ENCODE peak calls at places on chromosome 21, in four cellular contexts. V is thoracic aorta; N is CD8-positive, alpha-beta T cell; M is CD8-positive, alpha-beta memory T cell. Y is an unnamed sample.
A peak's percentile ranks its signal among the peaks of the same experiment; 100 is the strongest.

GRCh38 chr21:33981341-33982101 is 65.9 kb upstream of the ATP5PO start:
- DNase-seq in M (no peak), V (no peak), N (no peak), Y (no peak)

GRCh38 chr21:45055861-45056260 is 18.5 kb upstream of the ADARB1 start:
- DNase-seq in N (no peak), M (no peak), V (no peak), Y (no peak)

GRCh38 chr21:45985471-45986315 is 4.1 kb downstream of the COL6A1 start:
- DNase-seq in M (no peak), V (peak; percentile 1), N (no peak), Y (no peak)

GRCh38 chr21:43739648-43740435 is 20.9 kb downstream of the PDXK start:
- DNase-seq in M (no peak), V (no peak), N (no peak), Y (no peak)

GRCh38 chr21:41786521-41786987 is 19.7 kb upstream of the RIPK4 start:
- DNase-seq in V (no peak), M (no peak), N (no peak), Y (no peak)

GRCh38 chr21:45123440-45123839 is 49.1 kb downstream of the ADARB1 start:
- DNase-seq in V (no peak), N (no peak), M (no peak), Y (peak; percentile 86)

GRCh38 chr21:20443558-20444155 is 554.6 kb upstream of the NCAM2 start:
- DNase-seq in V (no peak), N (no peak), M (no peak), Y (peak; percentile 20)

GRCh38 chr21:42125571-42126544 is 54.7 kb downstream of the UMODL1 start:
- DNase-seq in V (no peak), N (no peak), M (no peak), Y (peak; percentile 64)

GRCh38 chr21:21147374-21147745 is 149.2 kb downstream of the NCAM2 start:
- DNase-seq in M (no peak), N (no peak), V (no peak), Y (no peak)

GRCh38 chr21:16088121-16088520 is 358.3 kb downstream of the USP25 start:
- DNase-seq in N (no peak), V (no peak), M (no peak), Y (no peak)

GRCh38 chr21:35015435-35016024 is 33.6 kb downstream of the RUNX1 start:
- DNase-seq in V (no peak), N (no peak), M (no peak), Y (no peak)

GRCh38 chr21:46483300-46484295 is 24.9 kb downstream of the DIP2A start:
- DNase-seq in V (no peak), N (peak; percentile 12), M (no peak), Y (no peak)

GRCh38 chr21:39842741-39843146 is 24.5 kb upstream of the PCP4 start:
- DNase-seq in M (no peak), V (no peak), N (no peak), Y (no peak)
- H3K9me3 ChIP-seq in M (no peaks in the 10 kb centered on the region), V (no peaks in the 10 kb centered on the region), N (no peaks in the 10 kb centered on the region), Y (no peaks in the 10 kb centered on the region)

GRCh38 chr21:27653481-27653880 is 686.6 kb upstream of the ADAMTS5 start:
- DNase-seq in M (no peak), V (no peak), N (no peak), Y (no peak)
- H3K9me3 ChIP-seq in M (no peaks in the 10 kb centered on the region), V (no peaks in the 10 kb centered on the region), N (no peaks in the 10 kb centered on the region), Y (peaks cover 8% of the 10 kb centered on the region)

GRCh38 chr21:40351006-40351405 is 483.8 kb downstream of the PCP4 start:
- DNase-seq in V (no peak), M (no peak), N (no peak), Y (no peak)

GRCh38 chr21:40349591-40349990 is 482.4 kb downstream of the PCP4 start:
- DNase-seq in N (no peak), M (no peak), V (no peak), Y (no peak)

GRCh38 chr21:40356644-40357043 is 489.4 kb downstream of the PCP4 start:
- DNase-seq in V (no peak), N (no peak), M (no peak), Y (no peak)

GRCh38 chr21:40355076-40355475 is 487.8 kb downstream of the PCP4 start:
- DNase-seq in N (no peak), M (no peak), V (no peak), Y (no peak)
- H3K9me3 ChIP-seq in N (no peaks in the 10 kb centered on the region), M (no peaks in the 10 kb centered on the region), V (no peaks in the 10 kb centered on the region), Y (no peaks in the 10 kb centered on the region)

GRCh38 chr21:9837946-9838801 is 683.2 kb upstream of the TPTE start:
- DNase-seq in V (no peak), M (no peak), N (no peak), Y (no peak)

GRCh38 chr21:9839011-9839661 is 682.2 kb upstream of the TPTE start:
- DNase-seq in M (no peak), V (no peak), N (no peak), Y (no peak)
- H3K9me3 ChIP-seq in M (no peaks in the 10 kb centered on the region), V (no peaks in the 10 kb centered on the region), N (no peaks in the 10 kb centered on the region), Y (peaks cover 5% of the 10 kb centered on the region)

DNA sequence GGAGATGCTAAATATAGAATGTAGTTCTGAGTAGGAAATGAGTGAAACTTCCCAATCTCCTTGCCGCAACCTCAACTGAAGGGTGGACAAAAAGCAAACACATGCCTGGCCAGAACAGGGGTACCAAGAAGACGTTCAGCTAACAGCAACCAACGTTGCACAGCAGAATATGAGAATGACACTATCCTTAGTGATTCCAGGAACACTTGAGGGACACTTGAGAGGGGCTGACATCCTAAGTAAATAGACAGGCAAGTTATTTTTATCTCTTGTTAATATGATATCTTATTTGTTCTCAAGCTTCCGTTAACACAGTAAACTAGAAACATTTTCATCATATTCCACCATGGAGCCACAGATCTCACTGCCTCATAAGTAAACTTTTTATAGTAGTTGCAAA is 908 bp downstream of the KRTAP19-1 start:
- DNase-seq in N (no peak), M (no peak), V (no peak), Y (no peak)
- H3K9me3 ChIP-seq in N (no peaks in the 10 kb centered on the region), M (no peaks in the 10 kb centered on the region), V (no peaks in the 10 kb centered on the region), Y (no peaks in the 10 kb centered on the region)

DNA sequence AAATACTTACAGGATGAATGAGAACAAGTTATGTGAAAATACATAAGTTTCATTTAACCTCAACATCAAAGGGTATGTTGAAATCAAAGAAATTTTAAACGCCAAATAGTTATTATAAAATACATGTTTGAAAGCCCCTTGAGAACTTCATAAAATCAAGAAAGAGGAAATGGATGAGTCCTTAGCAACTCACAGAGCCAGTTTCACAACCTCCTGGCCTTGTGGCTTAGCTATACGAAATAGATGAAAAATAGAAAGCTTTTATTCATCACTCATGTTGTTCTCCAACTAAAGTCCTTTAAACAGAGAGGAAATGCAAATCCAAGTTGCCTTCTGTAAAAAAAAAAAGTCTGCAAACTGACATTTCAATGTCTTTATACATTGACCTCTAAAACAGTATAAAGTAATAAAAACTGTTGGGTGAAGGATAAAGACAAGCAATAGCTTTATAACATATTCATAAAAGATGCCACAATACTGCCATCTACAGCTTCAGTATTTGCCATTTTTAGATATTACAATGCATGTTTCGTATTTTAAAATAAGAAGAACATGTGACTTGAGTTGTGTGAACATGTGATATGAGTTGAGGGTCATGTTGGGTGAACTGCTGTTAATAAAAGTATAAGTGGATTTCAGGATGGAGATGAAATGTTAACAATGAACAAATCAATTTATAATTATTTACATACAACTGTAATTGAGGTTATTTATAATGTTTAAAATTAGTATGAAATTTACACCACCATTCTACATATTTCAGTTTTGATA is 847.7 kb downstream of the MRPL39 start:
- DNase-seq in V (no peak), N (no peak), M (no peak), Y (no peak)
- H3K9me3 ChIP-seq in V (no peaks in the 10 kb centered on the region), N (no peaks in the 10 kb centered on the region), M (no peaks in the 10 kb centered on the region), Y (peaks cover 44% of the 10 kb centered on the region)

DNA sequence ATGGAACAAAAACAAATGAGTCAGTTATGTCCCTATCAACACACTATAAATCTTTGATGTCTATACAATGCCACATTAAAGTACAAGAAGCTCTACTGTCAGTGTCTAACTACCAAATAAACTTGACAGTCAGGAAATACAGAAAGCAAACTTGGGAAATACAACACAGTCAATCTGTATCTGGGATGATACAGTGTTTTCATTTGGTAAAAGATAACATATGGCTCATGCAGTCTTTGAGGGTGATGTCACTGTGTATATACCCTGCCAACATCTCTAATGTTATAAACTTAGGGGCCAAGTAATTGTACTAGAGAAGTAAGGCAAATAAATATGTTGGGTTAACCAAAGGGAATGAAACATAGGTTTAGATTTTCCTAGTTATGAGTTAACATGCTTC is 552.5 kb upstream of the ADAMTS5 start:
- DNase-seq in V (no peak), N (no peak), M (no peak), Y (no peak)
- H3K9me3 ChIP-seq in V (peaks cover 4% of the 10 kb centered on the region), N (no peaks in the 10 kb centered on the region), M (no peaks in the 10 kb centered on the region), Y (peaks cover 17% of the 10 kb centered on the region)

Y was measured in OCI-LY7.